ENCODE peak calls at places on chromosomes 6 and 20, in nine cellular contexts. One of them, this sample, is unnamed.

GRCh38 chr6:159953091-159953581 is 15.7 kb upstream of the IGF2R start:
- DNase-seq in T-helper 9 cell: no peak
- DNase-seq in heart right ventricle: peak; percentile 63
- DNase-seq in neural progenitor cell: no peak
- DNase-seq in RCC 7860: no peak
- DNase-seq in ureter: no peak
- DNase-seq in HT1080: peak; percentile 37
- DNase-seq in CD4-positive, alpha-beta memory T cell: no peak
- DNase-seq in mesothelial cell of epicardium: no peak
- DNase-seq in this sample: no peak

GRCh38 chr6:108163644-108164536 is 1.9 kb upstream of the NR2E1 start:
- DNase-seq in CD4-positive, alpha-beta memory T cell: no peak
- DNase-seq in RCC 7860: no peak
- DNase-seq in T-helper 9 cell: no peak
- DNase-seq in HT1080: no peak
- DNase-seq in ureter: no peak
- DNase-seq in neural progenitor cell: peak; percentile 39
- DNase-seq in mesothelial cell of epicardium: no peak
- DNase-seq in heart right ventricle: no peak
- DNase-seq in this sample: no peak

GRCh38 chr6:78487401-78487800 is 379.9 kb upstream of the IRAK1BP1 start:
- DNase-seq in neural progenitor cell: no peak
- DNase-seq in HT1080: peak; percentile 56
- DNase-seq in ureter: no peak
- DNase-seq in RCC 7860: no peak
- DNase-seq in heart right ventricle: no peak
- DNase-seq in CD4-positive, alpha-beta memory T cell: no peak
- DNase-seq in mesothelial cell of epicardium: no peak
- DNase-seq in T-helper 9 cell: no peak
- DNase-seq in this sample: no peak

GRCh38 chr6:151452750-151453427 is 963 bp upstream of the RMND1 start:
- DNase-seq in heart right ventricle: peak; percentile 53
- DNase-seq in CD4-positive, alpha-beta memory T cell: no peak
- DNase-seq in T-helper 9 cell: no peak
- DNase-seq in ureter: no peak
- DNase-seq in neural progenitor cell: peak; percentile 8
- DNase-seq in mesothelial cell of epicardium: no peak
- DNase-seq in HT1080: no peak
- DNase-seq in RCC 7860: no peak
- DNase-seq in this sample: no peak

GRCh38 chr6:142246960-142247359 is 54.8 kb upstream of the ADGRG6 start:
- DNase-seq in RCC 7860: no peak
- DNase-seq in mesothelial cell of epicardium: no peak
- DNase-seq in CD4-positive, alpha-beta memory T cell: no peak
- DNase-seq in heart right ventricle: no peak
- DNase-seq in neural progenitor cell: no peak
- DNase-seq in ureter: no peak
- DNase-seq in T-helper 9 cell: no peak
- DNase-seq in HT1080: no peak
- DNase-seq in this sample: no peak

GRCh38 chr6:146339716-146340115 is 203.9 kb upstream of the RAB32 start:
- DNase-seq in ureter: no peak
- DNase-seq in heart right ventricle: no peak
- DNase-seq in CD4-positive, alpha-beta memory T cell: no peak
- DNase-seq in HT1080: peak; percentile 40
- DNase-seq in T-helper 9 cell: no peak
- DNase-seq in mesothelial cell of epicardium: no peak
- DNase-seq in neural progenitor cell: no peak
- DNase-seq in RCC 7860: no peak
- DNase-seq in this sample: no peak

GRCh38 chr20:1901704-1902103 is 6.5 kb downstream of the SIRPA start:
- DNase-seq in T-helper 9 cell: no peak
- DNase-seq in CD4-positive, alpha-beta memory T cell: no peak
- DNase-seq in ureter: no peak
- DNase-seq in heart right ventricle: no peak
- DNase-seq in neural progenitor cell: peak; percentile 2
- DNase-seq in mesothelial cell of epicardium: no peak
- DNase-seq in HT1080: no peak
- DNase-seq in RCC 7860: no peak
- DNase-seq in this sample: no peak

GRCh38 chr6:113907107-113907506 is 50.0 kb downstream of the MARCKS start:
- DNase-seq in T-helper 9 cell: no peak
- DNase-seq in mesothelial cell of epicardium: no peak
- DNase-seq in CD4-positive, alpha-beta memory T cell: no peak
- DNase-seq in neural progenitor cell: no peak
- DNase-seq in RCC 7860: no peak
- DNase-seq in heart right ventricle: no peak
- DNase-seq in ureter: no peak
- DNase-seq in HT1080: no peak
- DNase-seq in this sample: no peak

GRCh38 chr6:35267446-35267845 is 7.9 kb downstream of the ZNF76 start:
- DNase-seq in heart right ventricle: no peak
- DNase-seq in T-helper 9 cell: no peak
- DNase-seq in neural progenitor cell: no peak
- DNase-seq in CD4-positive, alpha-beta memory T cell: no peak
- DNase-seq in HT1080: no peak
- DNase-seq in RCC 7860: no peak
- DNase-seq in mesothelial cell of epicardium: no peak
- DNase-seq in ureter: no peak
- DNase-seq in this sample: no peak

GRCh38 chr20:53692465-53693067 is 98.9 kb upstream of the ZNF217 start:
- DNase-seq in neural progenitor cell: no peak
- DNase-seq in heart right ventricle: peak; percentile 29
- DNase-seq in ureter: no peak
- DNase-seq in T-helper 9 cell: no peak
- DNase-seq in HT1080: no peak
- DNase-seq in CD4-positive, alpha-beta memory T cell: no peak
- DNase-seq in RCC 7860: peak; percentile 45
- DNase-seq in mesothelial cell of epicardium: no peak
- DNase-seq in this sample: no peak

GRCh38 chr6:56595490-56596122 is 47.1 kb downstream of the DST start:
- DNase-seq in heart right ventricle: peak; percentile 23
- DNase-seq in mesothelial cell of epicardium: no peak
- DNase-seq in CD4-positive, alpha-beta memory T cell: peak; percentile 21
- DNase-seq in RCC 7860: no peak
- DNase-seq in T-helper 9 cell: peak; percentile 6
- DNase-seq in HT1080: peak; percentile 22
- DNase-seq in ureter: no peak
- DNase-seq in neural progenitor cell: peak; percentile 74
- DNase-seq in this sample: peak; percentile 12

GRCh38 chr6:147390909-147391536 is 117.5 kb upstream of the SAMD5 start:
- DNase-seq in ureter: no peak
- DNase-seq in HT1080: no peak
- DNase-seq in CD4-positive, alpha-beta memory T cell: no peak
- DNase-seq in neural progenitor cell: peak; percentile 47
- DNase-seq in heart right ventricle: no peak
- DNase-seq in mesothelial cell of epicardium: no peak
- DNase-seq in RCC 7860: no peak
- DNase-seq in T-helper 9 cell: no peak
- DNase-seq in this sample: no peak

GRCh38 chr6:88840289-88840688 is 123.1 kb downstream of the RNGTT start:
- DNase-seq in CD4-positive, alpha-beta memory T cell: no peak
- DNase-seq in HT1080: no peak
- DNase-seq in neural progenitor cell: no peak
- DNase-seq in RCC 7860: no peak
- DNase-seq in heart right ventricle: no peak
- DNase-seq in mesothelial cell of epicardium: no peak
- DNase-seq in T-helper 9 cell: no peak
- DNase-seq in ureter: no peak
- DNase-seq in this sample: no peak

GRCh38 chr6:44056392-44057237 is 70.6 kb downstream of the MRPL14 start:
- DNase-seq in T-helper 9 cell: no peak
- DNase-seq in CD4-positive, alpha-beta memory T cell: no peak
- DNase-seq in HT1080: peak; percentile 81
- DNase-seq in mesothelial cell of epicardium: no peak
- DNase-seq in ureter: no peak
- DNase-seq in neural progenitor cell: no peak
- DNase-seq in heart right ventricle: peak; percentile 74
- DNase-seq in RCC 7860: peak; percentile 73
- DNase-seq in this sample: no peak

GRCh38 chr6:157161912-157162311 is 161.4 kb downstream of the TMEM242 start:
- DNase-seq in RCC 7860: no peak
- DNase-seq in neural progenitor cell: no peak
- DNase-seq in T-helper 9 cell: no peak
- DNase-seq in ureter: no peak
- DNase-seq in CD4-positive, alpha-beta memory T cell: no peak
- DNase-seq in mesothelial cell of epicardium: no peak
- DNase-seq in HT1080: no peak
- DNase-seq in heart right ventricle: no peak
- DNase-seq in this sample: no peak

GRCh38 chr6:2166717-2167116 is 78.7 kb downstream of the GMDS start:
- DNase-seq in RCC 7860: peak; percentile 69
- DNase-seq in mesothelial cell of epicardium: no peak
- DNase-seq in heart right ventricle: no peak
- DNase-seq in ureter: no peak
- DNase-seq in T-helper 9 cell: no peak
- DNase-seq in neural progenitor cell: no peak
- DNase-seq in CD4-positive, alpha-beta memory T cell: no peak
- DNase-seq in HT1080: peak; percentile 6
- DNase-seq in this sample: no peak

GRCh38 chr6:7673063-7673536 is 52.8 kb upstream of the BMP6 start:
- DNase-seq in HT1080: no peak
- DNase-seq in mesothelial cell of epicardium: no peak
- DNase-seq in neural progenitor cell: peak; percentile 81
- DNase-seq in heart right ventricle: peak; percentile 43
- DNase-seq in T-helper 9 cell: no peak
- DNase-seq in CD4-positive, alpha-beta memory T cell: no peak
- DNase-seq in ureter: peak; percentile 59
- DNase-seq in RCC 7860: no peak
- DNase-seq in this sample: no peak

GRCh38 chr20:1631309-1632227 is 11.8 kb upstream of the SIRPB1 start:
- DNase-seq in mesothelial cell of epicardium: no peak
- DNase-seq in RCC 7860: no peak
- DNase-seq in heart right ventricle: no peak
- DNase-seq in neural progenitor cell: no peak
- DNase-seq in T-helper 9 cell: no peak
- DNase-seq in CD4-positive, alpha-beta memory T cell: no peak
- DNase-seq in ureter: no peak
- DNase-seq in HT1080: no peak
- DNase-seq in this sample: no peak

GRCh38 chr6:157603314-157603940 is 219.6 kb upstream of the SNX9 start:
- DNase-seq in HT1080: no peak
- DNase-seq in neural progenitor cell: no peak
- DNase-seq in mesothelial cell of epicardium: no peak
- DNase-seq in RCC 7860: no peak
- DNase-seq in T-helper 9 cell: no peak
- DNase-seq in CD4-positive, alpha-beta memory T cell: no peak
- DNase-seq in ureter: peak; percentile 29
- DNase-seq in heart right ventricle: no peak
- DNase-seq in this sample: no peak

GRCh38 chr6:142377112-142377848 is 75.5 kb downstream of the ADGRG6 start:
- DNase-seq in CD4-positive, alpha-beta memory T cell: no peak
- DNase-seq in ureter: peak; percentile 63
- DNase-seq in T-helper 9 cell: no peak
- DNase-seq in heart right ventricle: no peak
- DNase-seq in HT1080: no peak
- DNase-seq in mesothelial cell of epicardium: no peak
- DNase-seq in RCC 7860: peak; percentile 68
- DNase-seq in neural progenitor cell: peak; percentile 45
- DNase-seq in this sample: no peak

GRCh38 chr6:130183271-130184222 is 39.2 kb downstream of the SAMD3 start:
- DNase-seq in ureter: no peak
- DNase-seq in neural progenitor cell: no peak
- DNase-seq in mesothelial cell of epicardium: no peak
- DNase-seq in RCC 7860: no peak
- DNase-seq in T-helper 9 cell: peak; percentile 19
- DNase-seq in HT1080: no peak
- DNase-seq in CD4-positive, alpha-beta memory T cell: peak; percentile 77
- DNase-seq in heart right ventricle: no peak
- DNase-seq in this sample: peak; percentile 47

GRCh38 chr6:150334790-150335783 is 33.7 kb upstream of the IYD start:
- DNase-seq in mesothelial cell of epicardium: no peak
- DNase-seq in HT1080: peak; percentile 39
- DNase-seq in heart right ventricle: peak; percentile 51
- DNase-seq in neural progenitor cell: peak; percentile 59
- DNase-seq in RCC 7860: peak; percentile 33
- DNase-seq in T-helper 9 cell: no peak
- DNase-seq in ureter: peak; percentile 55
- DNase-seq in CD4-positive, alpha-beta memory T cell: peak; percentile 20
- DNase-seq in this sample: no peak

GRCh38 chr6:162713926-162714759 is 13.4 kb downstream of the PRKN start:
- DNase-seq in HT1080: no peak
- DNase-seq in RCC 7860: no peak
- DNase-seq in ureter: no peak
- DNase-seq in mesothelial cell of epicardium: no peak
- DNase-seq in heart right ventricle: peak; percentile 34
- DNase-seq in neural progenitor cell: no peak
- DNase-seq in CD4-positive, alpha-beta memory T cell: no peak
- DNase-seq in T-helper 9 cell: no peak
- DNase-seq in this sample: no peak

GRCh38 chr6:126113261-126113660 is 126.9 kb downstream of the TRMT11 start:
- DNase-seq in neural progenitor cell: no peak
- DNase-seq in CD4-positive, alpha-beta memory T cell: no peak
- DNase-seq in heart right ventricle: no peak
- DNase-seq in RCC 7860: no peak
- DNase-seq in T-helper 9 cell: no peak
- DNase-seq in ureter: no peak
- DNase-seq in HT1080: no peak
- DNase-seq in mesothelial cell of epicardium: no peak
- DNase-seq in this sample: no peak

GRCh38 chr6:131937219-131937618 is 14.0 kb downstream of the CCN2 start:
- DNase-seq in HT1080: no peak
- DNase-seq in mesothelial cell of epicardium: no peak
- DNase-seq in RCC 7860: no peak
- DNase-seq in CD4-positive, alpha-beta memory T cell: no peak
- DNase-seq in T-helper 9 cell: no peak
- DNase-seq in neural progenitor cell: no peak
- DNase-seq in heart right ventricle: no peak
- DNase-seq in ureter: no peak
- DNase-seq in this sample: no peak

GRCh38 chr6:16286151-16286522 is 47.8 kb downstream of the GMPR start:
- DNase-seq in ureter: no peak
- DNase-seq in RCC 7860: no peak
- DNase-seq in CD4-positive, alpha-beta memory T cell: peak; percentile 4
- DNase-seq in heart right ventricle: peak; percentile 12
- DNase-seq in HT1080: peak; percentile 13
- DNase-seq in mesothelial cell of epicardium: no peak
- DNase-seq in T-helper 9 cell: peak; percentile 25
- DNase-seq in neural progenitor cell: peak; percentile 81
- DNase-seq in this sample: no peak

GRCh38 chr20:34997171-34997570 is 41.5 kb downstream of the MYH7B start:
- DNase-seq in HT1080: no peak
- DNase-seq in ureter: no peak
- DNase-seq in T-helper 9 cell: no peak
- DNase-seq in mesothelial cell of epicardium: no peak
- DNase-seq in neural progenitor cell: no peak
- DNase-seq in RCC 7860: no peak
- DNase-seq in CD4-positive, alpha-beta memory T cell: no peak
- DNase-seq in heart right ventricle: no peak
- DNase-seq in this sample: no peak

GRCh38 chr6:136591617-136592016 is 41.4 kb upstream of the MAP7 start:
- DNase-seq in CD4-positive, alpha-beta memory T cell: no peak
- DNase-seq in mesothelial cell of epicardium: no peak
- DNase-seq in T-helper 9 cell: no peak
- DNase-seq in neural progenitor cell: no peak
- DNase-seq in heart right ventricle: no peak
- DNase-seq in ureter: no peak
- DNase-seq in RCC 7860: no peak
- DNase-seq in HT1080: no peak
- DNase-seq in this sample: no peak

GRCh38 chr6:119630561-119631192 is 281.1 kb upstream of the MAN1A1 start:
- DNase-seq in mesothelial cell of epicardium: no peak
- DNase-seq in RCC 7860: no peak
- DNase-seq in HT1080: no peak
- DNase-seq in heart right ventricle: no peak
- DNase-seq in neural progenitor cell: no peak
- DNase-seq in CD4-positive, alpha-beta memory T cell: no peak
- DNase-seq in T-helper 9 cell: no peak
- DNase-seq in ureter: no peak
- DNase-seq in this sample: no peak